ENCODE peak calls at places on chromosomes 6 and 20, in seven cellular contexts. One of them, this sample, is unnamed.

GRCh38 chr20:50534567-50534966 is 24.4 kb downstream of the PTPN1 start:
- DNase-seq in endothelial cell of umbilical vein: no peak
- DNase-seq in PC-9: peak
- DNase-seq in IMR-90: peak
- DNase-seq in mammary epithelial cell: no peak
- DNase-seq in H9: no peak
- DNase-seq in GM23338: no peak
- DNase-seq in this sample: peak

GRCh38 chr20:58308680-58309527 is 611 bp upstream of the RAB22A start:
- DNase-seq in PC-9: no peak
- DNase-seq in mammary epithelial cell: peak
- DNase-seq in IMR-90: peak
- DNase-seq in H9: peak
- DNase-seq in GM23338: peak
- DNase-seq in endothelial cell of umbilical vein: peak
- DNase-seq in this sample: peak

GRCh38 chr6:15715851-15716250 is 53.0 kb upstream of the DTNBP1 start:
- DNase-seq in PC-9: no peak
- DNase-seq in IMR-90: no peak
- DNase-seq in mammary epithelial cell: peak
- DNase-seq in GM23338: no peak
- DNase-seq in H9: no peak
- DNase-seq in endothelial cell of umbilical vein: no peak
- DNase-seq in this sample: peak

GRCh38 chr20:30376767-30377658 is 880.5 kb upstream of the DEFB115 start:
- DNase-seq in mammary epithelial cell: peak
- DNase-seq in PC-9: peak
- DNase-seq in H9: peak
- DNase-seq in endothelial cell of umbilical vein: peak
- DNase-seq in GM23338: peak
- DNase-seq in IMR-90: peak
- DNase-seq in this sample: peak

GRCh38 chr6:143962644-143962929 is 45.5 kb downstream of the PLAGL1 start:
- DNase-seq in H9: no peak
- DNase-seq in IMR-90: peak
- DNase-seq in endothelial cell of umbilical vein: peak
- DNase-seq in PC-9: no peak
- DNase-seq in mammary epithelial cell: no peak
- DNase-seq in GM23338: peak
- DNase-seq in this sample: peak

GRCh38 chr6:89977808-89978748 is 83.8 kb downstream of the GJA10 start:
- DNase-seq in H9: no peak
- DNase-seq in endothelial cell of umbilical vein: peak
- DNase-seq in PC-9: no peak
- DNase-seq in GM23338: no peak
- DNase-seq in IMR-90: peak
- DNase-seq in mammary epithelial cell: no peak
- DNase-seq in this sample: peak

GRCh38 chr6:1335367-1336037 is 23.6 kb downstream of the FOXQ1 start:
- DNase-seq in H9: peak
- DNase-seq in PC-9: peak
- DNase-seq in endothelial cell of umbilical vein: no peak
- DNase-seq in GM23338: no peak
- DNase-seq in IMR-90: peak
- DNase-seq in mammary epithelial cell: peak
- DNase-seq in this sample: peak

GRCh38 chr20:44069203-44069931 is 117.6 kb downstream of the JPH2 start:
- DNase-seq in endothelial cell of umbilical vein: no peak
- DNase-seq in PC-9: no peak
- DNase-seq in mammary epithelial cell: no peak
- DNase-seq in IMR-90: no peak
- DNase-seq in H9: no peak
- DNase-seq in GM23338: no peak
- DNase-seq in this sample: no peak

GRCh38 chr20:51321343-51322163 is 221.0 kb downstream of the NFATC2 start:
- DNase-seq in H9: no peak
- DNase-seq in GM23338: no peak
- DNase-seq in endothelial cell of umbilical vein: no peak
- DNase-seq in mammary epithelial cell: no peak
- DNase-seq in PC-9: no peak
- DNase-seq in IMR-90: no peak
- DNase-seq in this sample: no peak

GRCh38 chr6:111692327-111693164 is 86.9 kb upstream of the TRAF3IP2 start:
- DNase-seq in IMR-90: no peak
- DNase-seq in PC-9: no peak
- DNase-seq in H9: no peak
- DNase-seq in endothelial cell of umbilical vein: no peak
- DNase-seq in GM23338: no peak
- DNase-seq in mammary epithelial cell: no peak
- DNase-seq in this sample: peak

GRCh38 chr20:14219801-14220461 is 117.5 kb downstream of the FLRT3 start:
- DNase-seq in IMR-90: no peak
- DNase-seq in endothelial cell of umbilical vein: no peak
- DNase-seq in H9: peak
- DNase-seq in PC-9: peak
- DNase-seq in mammary epithelial cell: peak
- DNase-seq in GM23338: peak
- DNase-seq in this sample: no peak

GRCh38 chr20:34982270-34983088 is 26.8 kb downstream of the MYH7B start:
- DNase-seq in IMR-90: no peak
- DNase-seq in H9: no peak
- DNase-seq in PC-9: no peak
- DNase-seq in mammary epithelial cell: no peak
- DNase-seq in GM23338: no peak
- DNase-seq in endothelial cell of umbilical vein: no peak
- DNase-seq in this sample: no peak

GRCh38 chr6:132937466-132937906 is 123.1 kb downstream of the RPS12 start:
- DNase-seq in endothelial cell of umbilical vein: peak
- DNase-seq in GM23338: peak
- DNase-seq in mammary epithelial cell: peak
- DNase-seq in PC-9: no peak
- DNase-seq in H9: peak
- DNase-seq in IMR-90: peak
- DNase-seq in this sample: peak

GRCh38 chr20:10344953-10345352 is 89.1 kb downstream of the MKKS start:
- DNase-seq in GM23338: no peak
- DNase-seq in H9: no peak
- DNase-seq in IMR-90: no peak
- DNase-seq in endothelial cell of umbilical vein: peak
- DNase-seq in PC-9: no peak
- DNase-seq in mammary epithelial cell: no peak
- DNase-seq in this sample: no peak

GRCh38 chr20:34088305-34088870 is 23.7 kb downstream of the EIF2S2 start:
- DNase-seq in IMR-90: no peak
- DNase-seq in endothelial cell of umbilical vein: no peak
- DNase-seq in H9: no peak
- DNase-seq in GM23338: no peak
- DNase-seq in PC-9: no peak
- DNase-seq in mammary epithelial cell: no peak
- DNase-seq in this sample: no peak

DNA sequence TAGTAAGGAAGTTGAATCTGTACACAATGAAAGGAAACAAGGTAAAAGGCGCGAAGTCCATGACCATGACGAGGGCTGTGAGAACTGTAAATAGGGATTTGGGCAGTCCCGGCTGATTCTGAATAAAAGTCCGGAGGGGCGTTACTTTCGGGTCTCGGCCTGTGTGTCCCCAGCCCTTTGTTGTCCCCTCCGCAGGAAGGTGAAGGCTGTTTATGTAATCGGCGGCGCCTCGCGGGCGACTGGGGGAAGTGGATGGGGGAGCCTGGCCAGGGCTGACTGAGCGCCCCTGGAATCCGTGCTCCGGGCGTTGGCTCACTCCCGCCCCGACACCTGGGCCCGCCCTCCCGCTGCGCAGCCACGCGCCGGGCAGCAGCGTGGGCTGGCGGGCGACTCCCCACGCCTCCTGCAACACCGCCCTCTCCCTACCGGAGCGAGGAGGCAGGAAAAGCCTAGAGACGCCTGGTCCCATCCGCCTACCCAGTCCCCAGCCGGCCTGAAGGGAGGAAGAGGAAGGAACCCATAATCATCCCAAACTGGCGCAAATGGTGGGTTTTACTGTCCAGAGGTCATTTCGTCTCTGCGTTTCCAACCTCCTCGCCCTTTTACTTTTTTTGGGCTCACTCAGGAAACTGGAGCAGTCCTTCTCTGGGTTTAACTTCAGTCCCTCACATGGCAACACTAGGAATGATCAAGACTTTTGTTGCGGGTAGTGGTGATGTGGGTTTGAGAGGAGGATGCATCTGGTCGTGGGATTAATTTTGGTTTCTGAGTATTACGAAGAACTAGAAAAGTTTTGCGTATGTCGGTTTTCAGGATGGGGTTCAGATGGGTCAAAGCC is 12.1 kb downstream of the TRIM31 start:
- DNase-seq in H9: peak
- DNase-seq in mammary epithelial cell: peak
- DNase-seq in endothelial cell of umbilical vein: no peak
- DNase-seq in GM23338: peak
- DNase-seq in PC-9: peak
- DNase-seq in IMR-90: no peak
- DNase-seq in this sample: no peak
- H2AFZ ChIP-seq in H9: no peak
- H2AFZ ChIP-seq in mammary epithelial cell: peak
- H2AFZ ChIP-seq in endothelial cell of umbilical vein: peak
- H2AFZ ChIP-seq in GM23338: peak
- H2AFZ ChIP-seq in PC-9: peak
- H2AFZ ChIP-seq in IMR-90: peak
- H2AFZ ChIP-seq in this sample: peak

GRCh38 chr6:121677551-121677950 is 242.1 kb downstream of the GJA1 start:
- DNase-seq in H9: no peak
- DNase-seq in IMR-90: no peak
- DNase-seq in endothelial cell of umbilical vein: no peak
- DNase-seq in PC-9: no peak
- DNase-seq in GM23338: no peak
- DNase-seq in mammary epithelial cell: no peak
- DNase-seq in this sample: no peak

GRCh38 chr6:121678245-121678644 is 242.8 kb downstream of the GJA1 start:
- DNase-seq in mammary epithelial cell: no peak
- DNase-seq in IMR-90: peak
- DNase-seq in GM23338: no peak
- DNase-seq in endothelial cell of umbilical vein: no peak
- DNase-seq in H9: no peak
- DNase-seq in PC-9: no peak
- DNase-seq in this sample: no peak

GRCh38 chr6:121682666-121683065 is 247.2 kb downstream of the GJA1 start:
- DNase-seq in GM23338: no peak
- DNase-seq in mammary epithelial cell: no peak
- DNase-seq in H9: no peak
- DNase-seq in endothelial cell of umbilical vein: no peak
- DNase-seq in PC-9: no peak
- DNase-seq in IMR-90: no peak
- DNase-seq in this sample: no peak

DNA sequence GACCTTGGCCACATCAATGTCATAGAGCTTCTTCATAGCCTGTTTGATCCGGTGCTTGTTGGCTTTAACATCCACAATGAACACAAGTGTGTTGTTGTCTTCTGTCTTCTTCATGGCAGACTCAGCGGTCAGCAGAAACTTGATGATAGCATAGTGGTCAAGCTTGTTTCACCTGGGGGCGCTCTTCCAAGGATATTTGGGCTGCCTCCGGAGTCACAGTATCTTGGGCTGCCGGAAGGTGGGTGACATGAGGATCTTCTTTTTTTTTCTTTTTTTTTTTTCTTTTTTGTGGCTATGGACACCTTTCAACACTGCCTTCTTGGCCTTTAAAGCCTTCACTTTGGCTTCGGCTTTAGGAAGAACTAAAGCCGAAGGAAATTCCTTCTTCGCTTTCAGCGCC is 244.6 kb downstream of the GJA1 start:
- DNase-seq in endothelial cell of umbilical vein: no peak
- DNase-seq in H9: no peak
- DNase-seq in IMR-90: no peak
- DNase-seq in GM23338: peak
- DNase-seq in mammary epithelial cell: no peak
- DNase-seq in PC-9: peak
- DNase-seq in this sample: no peak
- TF ChIP-seq CTCF in endothelial cell of umbilical vein: no peak
- TF ChIP-seq CTCF in H9: peak
- TF ChIP-seq CTCF in IMR-90: no peak
- TF ChIP-seq CTCF in GM23338: peak
- TF ChIP-seq CTCF in mammary epithelial cell: no peak
- TF ChIP-seq CTCF in PC-9: no peak
- TF ChIP-seq CTCF in this sample: no peak

DNA sequence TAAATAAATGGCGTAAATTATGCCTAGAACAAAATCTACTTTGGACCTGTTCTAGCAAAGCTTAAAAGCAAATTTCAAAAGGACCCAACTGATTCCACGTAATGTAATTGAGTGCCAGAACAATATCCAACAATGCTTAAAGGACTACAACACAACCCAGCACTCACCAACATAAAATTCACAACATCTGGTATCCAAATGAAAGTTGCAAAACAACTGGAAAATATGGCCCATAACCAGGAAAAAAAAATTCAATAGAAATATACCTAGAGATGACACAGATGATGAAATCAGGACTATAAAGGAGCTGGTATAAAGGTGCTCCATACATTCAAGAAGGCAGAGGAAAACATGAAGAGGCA is 14.1 kb downstream of the TUBB2B start:
- DNase-seq in GM23338: no peak
- DNase-seq in H9: no peak
- DNase-seq in IMR-90: no peak
- DNase-seq in mammary epithelial cell: no peak
- DNase-seq in endothelial cell of umbilical vein: no peak
- DNase-seq in PC-9: no peak
- DNase-seq in this sample: no peak
- H3K27ac ChIP-seq in GM23338: no peak
- H3K27ac ChIP-seq in H9: no peak
- H3K27ac ChIP-seq in IMR-90: no peak
- H3K27ac ChIP-seq in mammary epithelial cell: no peak
- H3K27ac ChIP-seq in endothelial cell of umbilical vein: no peak
- H3K27ac ChIP-seq in PC-9: no peak
- H3K27ac ChIP-seq in this sample: no peak

DNA sequence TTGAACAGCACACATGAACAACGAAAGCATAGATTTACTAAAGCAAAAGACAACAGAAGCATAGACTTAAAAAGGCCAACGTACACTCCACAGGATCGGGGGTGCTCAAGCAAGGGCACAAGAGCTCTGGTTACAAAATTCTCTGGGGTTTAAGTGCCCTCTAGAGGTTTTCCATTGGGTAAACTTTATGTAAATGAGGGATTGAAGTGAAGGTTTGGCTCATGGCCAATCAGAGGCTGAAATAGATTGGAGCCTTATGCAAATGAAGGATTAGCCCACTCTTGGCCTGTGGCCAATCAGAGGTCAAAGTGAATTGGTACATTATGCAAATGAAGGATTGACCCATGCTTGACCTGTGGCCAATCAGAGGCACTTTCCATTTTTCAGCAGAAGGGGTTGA is 245.0 kb downstream of the THBS2 start:
- DNase-seq in endothelial cell of umbilical vein: no peak
- DNase-seq in IMR-90: no peak
- DNase-seq in mammary epithelial cell: no peak
- DNase-seq in PC-9: no peak
- DNase-seq in H9: no peak
- DNase-seq in GM23338: peak
- DNase-seq in this sample: no peak
- H2AFZ ChIP-seq in endothelial cell of umbilical vein: no peak
- H2AFZ ChIP-seq in IMR-90: no peak
- H2AFZ ChIP-seq in mammary epithelial cell: no peak
- H2AFZ ChIP-seq in PC-9: no peak
- H2AFZ ChIP-seq in H9: no peak
- H2AFZ ChIP-seq in GM23338: no peak
- H2AFZ ChIP-seq in this sample: no peak

GRCh38 chr6:43497129-43497396 is 13.1 kb downstream of the LRRC73 start:
- DNase-seq in PC-9: no peak
- DNase-seq in H9: no peak
- DNase-seq in IMR-90: no peak
- DNase-seq in endothelial cell of umbilical vein: no peak
- DNase-seq in GM23338: no peak
- DNase-seq in mammary epithelial cell: no peak
- DNase-seq in this sample: no peak
- TF ChIP-seq CTCF in PC-9: no peak
- TF ChIP-seq CTCF in H9: no peak
- TF ChIP-seq CTCF in IMR-90: no peak
- TF ChIP-seq CTCF in endothelial cell of umbilical vein: no peak
- TF ChIP-seq CTCF in GM23338: no peak
- TF ChIP-seq CTCF in mammary epithelial cell: no peak
- TF ChIP-seq CTCF in this sample: no peak